ENCODE peak calls at places on chromosomes 6 and 20, in seven cellular contexts. F, A, E, W, L, U and P are unnamed samples. For H3K4me1, the result is how much of the 10 kb centered on the place peaks cover.

GRCh38 chr6:135411339-135411738 is 86.2 kb downstream of the AHI1 start:
- DNase-seq in F (no peak), A (no peak), E (peak), W (no peak), L (no peak), U (no peak), P (no peak)

GRCh38 chr20:4728121-4728520 is 6.4 kb downstream of the PRND start:
- DNase-seq in F (no peak), A (no peak), E (no peak), W (peak), L (no peak), U (no peak), P (no peak)

GRCh38 chr6:166955865-166956443 is 396 bp downstream of the RNASET2 start:
- DNase-seq in F (peak), A (no peak), E (no peak), W (no peak), L (peak), U (no peak), P (no peak)

GRCh38 chr20:64136004-64136710 is 28.1 kb upstream of the MYT1 start:
- DNase-seq in F (no peak), A (no peak), E (no peak), W (no peak), L (no peak), U (no peak), P (no peak)

GRCh38 chr6:29924731-29925130 is 17.6 kb upstream of the HLA-A start:
- DNase-seq in F (no peak), A (no peak), E (peak), W (no peak), L (no peak), U (no peak), P (no peak)

GRCh38 chr6:70133246-70133645 is 169.6 kb downstream of the COL9A1 start:
- DNase-seq in F (no peak), A (no peak), E (no peak), W (no peak), L (no peak), U (no peak), P (no peak)

GRCh38 chr20:63284544-63284949 is 8.4 kb upstream of the COL20A1 start:
- DNase-seq in F (no peak), A (no peak), E (no peak), W (no peak), L (no peak), U (no peak), P (no peak)

GRCh38 chr6:69867075-69867911 is 937 bp downstream of the COL19A1 start:
- DNase-seq in F (peak), A (no peak), E (peak), W (peak), L (peak), U (no peak), P (no peak)

GRCh38 chr6:16793828-16794412 is 32.7 kb upstream of the ATXN1 start:
- DNase-seq in F (no peak), A (no peak), E (no peak), W (no peak), L (no peak), U (no peak), P (no peak)

GRCh38 chr6:149755300-149756260 is 6.0 kb downstream of the PCMT1 start:
- DNase-seq in F (no peak), A (no peak), E (no peak), W (no peak), L (no peak), U (peak), P (no peak)

GRCh38 chr6:108176281-108177089 is 10.7 kb downstream of the NR2E1 start:
- DNase-seq in F (no peak), A (no peak), E (no peak), W (no peak), L (no peak), U (no peak), P (no peak)

GRCh38 chr6:108175176-108175591 is 9.4 kb downstream of the NR2E1 start:
- DNase-seq in F (no peak), A (no peak), E (no peak), W (no peak), L (no peak), U (no peak), P (no peak)

GRCh38 chr6:108171918-108172516 is 6.2 kb downstream of the NR2E1 start:
- DNase-seq in F (no peak), A (no peak), E (no peak), W (no peak), L (no peak), U (no peak), P (no peak)

GRCh38 chr6:108174371-108175175 is 8.8 kb downstream of the NR2E1 start:
- DNase-seq in F (no peak), A (no peak), E (peak), W (peak), L (no peak), U (no peak), P (no peak)

DNA sequence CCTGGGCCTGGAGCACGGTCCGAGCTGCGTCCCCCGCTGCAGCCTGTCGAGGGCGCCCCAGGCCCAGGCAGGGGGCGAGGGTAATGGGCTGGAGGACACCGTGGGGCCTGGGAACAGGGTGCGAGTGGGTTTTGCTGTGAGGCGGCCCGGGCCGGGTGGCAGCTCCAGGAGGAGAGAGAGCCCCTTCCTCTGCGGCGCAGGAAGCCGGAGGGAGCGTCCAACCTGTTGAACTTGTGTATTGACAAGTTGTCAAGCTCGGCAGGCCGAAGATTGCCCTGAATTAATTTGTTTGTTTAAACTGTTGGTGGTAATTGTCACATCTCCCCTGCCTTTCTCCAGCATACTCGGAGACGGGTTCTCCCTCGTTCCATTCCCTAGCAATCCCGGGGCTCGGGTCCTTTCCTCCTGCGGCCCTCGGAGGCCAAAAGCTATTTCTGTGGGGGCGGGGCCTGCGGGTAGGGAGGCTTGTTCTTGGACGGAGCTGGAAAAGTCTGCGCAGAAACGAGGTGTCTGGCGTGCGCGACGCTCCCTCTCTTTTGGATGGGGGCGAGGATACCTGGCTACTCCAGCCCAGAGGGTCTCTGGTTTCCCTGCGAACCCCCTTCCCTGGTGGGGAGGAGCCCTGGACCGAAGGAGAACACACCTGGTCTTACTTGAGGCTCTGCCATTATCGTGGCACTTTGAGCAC is 9.9 kb downstream of the NR2E1 start:
- DNase-seq in F (no peak), A (no peak), E (no peak), W (no peak), L (no peak), U (no peak), P (no peak)
- H3K4me3 ChIP-seq in F (peak), A (no peak), E (no peak), W (peak), L (peak), U (peak), P (no peak)

GRCh38 chr6:34339971-34340370 is 52.5 kb downstream of the NUDT3 start:
- DNase-seq in F (no peak), A (no peak), E (no peak), W (no peak), L (no peak), U (no peak), P (no peak)
- H3K4me1 ChIP-seq in F (half or more), A (under half), E (under half), W (under half), L (under half), U (under half), P (under half)

DNA sequence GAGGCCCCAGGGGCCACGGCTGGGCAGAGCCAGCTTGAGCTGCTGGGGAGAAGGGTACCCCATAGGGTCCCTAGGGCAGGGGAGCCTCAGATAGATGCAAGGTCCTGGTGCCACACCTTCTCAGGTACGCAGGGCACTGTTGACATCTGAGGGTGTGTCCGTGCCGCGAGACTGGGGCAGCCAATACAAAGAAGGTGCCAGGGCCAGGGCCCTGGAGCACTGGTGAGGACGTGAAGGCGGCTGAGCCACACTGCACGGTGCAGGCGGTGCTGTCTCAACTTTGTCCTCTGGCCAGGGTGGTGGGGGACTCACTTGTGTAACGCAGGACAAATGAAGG is 649 bp upstream of the LRRC73 start:
- DNase-seq in F (no peak), A (no peak), E (peak), W (no peak), L (peak), U (no peak), P (no peak)
- H3K4me3 ChIP-seq in F (peak), A (no peak), E (no peak), W (no peak), L (peak), U (peak), P (peak)

GRCh38 chr6:111844921-111845320 is 28.3 kb downstream of the FYN start:
- DNase-seq in F (no peak), A (no peak), E (no peak), W (peak), L (no peak), U (no peak), P (no peak)

GRCh38 chr6:111842271-111842822 is 30.9 kb downstream of the FYN start:
- DNase-seq in F (no peak), A (no peak), E (no peak), W (no peak), L (no peak), U (no peak), P (no peak)

GRCh38 chr6:111842891-111843290 is 30.4 kb downstream of the FYN start:
- DNase-seq in F (no peak), A (no peak), E (no peak), W (no peak), L (no peak), U (no peak), P (no peak)

GRCh38 chr6:111844376-111844775 is 28.9 kb downstream of the FYN start:
- DNase-seq in F (no peak), A (no peak), E (no peak), W (no peak), L (no peak), U (no peak), P (no peak)

GRCh38 chr6:111843347-111844147 is 29.7 kb downstream of the FYN start:
- DNase-seq in F (no peak), A (no peak), E (peak), W (no peak), L (no peak), U (no peak), P (no peak)
- H3K4me1 ChIP-seq in F (under half), A (half or more), E (under half), W (half or more), L (under half), U (under half), P (under half)